ENCODE peak calls at places on chromosome X, in four cellular contexts. W, N, U and D are unnamed samples.

GRCh38 chrX:124415115-124415798 is 68.9 kb downstream of the SH2D1A start:
- DNase-seq in U (no peak), W (no peak), N (no peak), D (no peak)

GRCh38 chrX:152733261-152733975 is at the start of the genes CSAG1 and MAGEA12:
- DNase-seq in U (no peak), W (no peak), N (no peak), D (no peak)

GRCh38 chrX:15619053-15619772 is 18.5 kb upstream of the ACE2 start:
- DNase-seq in W (no peak), U (no peak), N (peak; percentile 30), D (peak; percentile 93)

GRCh38 chrX:71652405-71652804 is 14.9 kb upstream of the LOC101059915 start:
- DNase-seq in U (peak; percentile 56), N (peak; percentile 36), W (peak; percentile 64), D (peak; percentile 20)

GRCh38 chrX:10579753-10580060 is 40.7 kb downstream of the MID1 start:
- DNase-seq in N (peak; percentile 71), W (no peak), U (peak; percentile 84), D (no peak)

GRCh38 chrX:49075347-49075746 is 1.5 kb upstream of the PRAF2 start:
- DNase-seq in W (no peak), U (no peak), N (no peak), D (no peak)

GRCh38 chrX:154731881-154732280 is 19.0 kb downstream of the GAB3 start:
- DNase-seq in U (no peak), N (no peak), W (no peak), D (no peak)

GRCh38 chrX:74009041-74009440 is 294.9 kb upstream of the ZCCHC13 start:
- DNase-seq in U (no peak), N (peak; percentile 9), W (no peak), D (no peak)

GRCh38 chrX:133697656-133698055 is 282.4 kb upstream of the GPC4 start:
- DNase-seq in W (no peak), U (no peak), N (no peak), D (no peak)

GRCh38 chrX:153460826-153461225 is 9.6 kb downstream of the HAUS7 start:
- DNase-seq in U (peak; percentile 47), W (peak; percentile 37), N (peak; percentile 40), D (no peak)

GRCh38 chrX:74521961-74522833 is 92.2 kb downstream of the RLIM start:
- DNase-seq in U (no peak), W (no peak), N (peak; percentile 67), D (no peak)

GRCh38 chrX:153926863-153927685 is 1.0 kb upstream of the ARHGAP4 start:
- DNase-seq in N (peak; percentile 30), U (peak; percentile 71), W (peak; percentile 93), D (peak; percentile 15)

GRCh38 chrX:47278684-47279083 is 45.9 kb downstream of the USP11 start:
- DNase-seq in U (no peak), W (no peak), N (peak; percentile 61), D (peak; percentile 25)

GRCh38 chrX:70044541-70045245 is 5.0 kb downstream of the AWAT2 start:
- DNase-seq in N (no peak), U (peak; percentile 28), W (no peak), D (no peak)

GRCh38 chrX:25005382-25006185 is 10.2 kb downstream of the ARX start:
- DNase-seq in N (no peak), W (no peak), U (no peak), D (no peak)

GRCh38 chrX:25005034-25005381 is 10.8 kb downstream of the ARX start:
- DNase-seq in N (no peak), W (no peak), U (no peak), D (no peak)

GRCh38 chrX:25004485-25005032 is 11.2 kb downstream of the ARX start:
- DNase-seq in W (no peak), N (no peak), U (no peak), D (no peak)

GRCh38 chrX:25004040-25004439 is 11.7 kb downstream of the ARX start:
- DNase-seq in U (no peak), W (no peak), N (no peak), D (no peak)

GRCh38 chrX:25006586-25007058 is 9.1 kb downstream of the ARX start:
- DNase-seq in N (no peak), W (no peak), U (no peak), D (no peak)
- TF ChIP-seq EZH2 in N (no peak), W (no peak), U (no peak), D (no peak)

DNA sequence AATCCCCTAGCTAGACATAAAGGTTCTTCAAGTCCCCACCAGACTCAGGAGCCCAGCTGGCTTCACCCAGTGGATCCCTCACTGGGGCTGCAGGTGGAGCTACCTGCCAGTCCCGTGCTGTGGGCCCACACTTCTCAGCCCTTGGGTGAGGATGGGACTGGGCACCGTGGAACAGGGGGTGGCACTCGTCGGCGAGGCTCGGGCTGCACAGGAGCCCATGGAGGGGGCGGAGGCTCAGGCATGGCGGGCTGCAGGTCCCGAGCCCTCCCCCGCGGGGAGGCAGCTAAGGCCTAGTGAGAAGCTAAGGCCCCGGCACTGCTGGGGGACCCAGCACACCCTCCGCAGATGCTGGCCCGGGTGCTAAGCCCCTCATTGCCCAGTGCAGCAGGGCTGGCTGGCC is 16.1 kb upstream of the ACSL4 start:
- DNase-seq in N (no peak), U (no peak), W (no peak), D (no peak)
- H3K4me2 ChIP-seq in N (no peak overlapping the region), U (no peak overlapping the region), W (no peak overlapping the region), D (no peak overlapping the region)

GRCh38 chrX:148501121-148502066 is 977 bp downstream of the AFF2 start:
- DNase-seq in U (no peak), W (peak; percentile 60), N (no peak), D (peak; percentile 5)
- TF ChIP-seq EZH2 in U (no peak), W (no peak), N (no peak), D (peak; percentile 8)

GRCh38 chrX:32708542-32708941 is 502.8 kb downstream of the DMD start:
- DNase-seq in U (no peak), N (no peak), W (no peak), D (no peak)
- H3K4me2 ChIP-seq in U (no peak overlapping the region), N (no peak overlapping the region), W (no peak overlapping the region), D (no peak overlapping the region)

GRCh38 chrX:23331701-23332100 is 2.9 kb upstream of the PTCHD1 start:
- DNase-seq in N (no peak), U (no peak), W (no peak), D (no peak)
- TF ChIP-seq EZH2 in N (no peak), U (no peak), W (no peak), D (no peak)

GRCh38 chrX:17475820-17476219 is 100.8 kb downstream of the NHS start:
- DNase-seq in U (no peak), W (no peak), N (peak; percentile 33), D (no peak)
- H3K4me2 ChIP-seq in U (no peak overlapping the region), W (no peak overlapping the region), N (no peak overlapping the region), D (no peak overlapping the region)

DNA sequence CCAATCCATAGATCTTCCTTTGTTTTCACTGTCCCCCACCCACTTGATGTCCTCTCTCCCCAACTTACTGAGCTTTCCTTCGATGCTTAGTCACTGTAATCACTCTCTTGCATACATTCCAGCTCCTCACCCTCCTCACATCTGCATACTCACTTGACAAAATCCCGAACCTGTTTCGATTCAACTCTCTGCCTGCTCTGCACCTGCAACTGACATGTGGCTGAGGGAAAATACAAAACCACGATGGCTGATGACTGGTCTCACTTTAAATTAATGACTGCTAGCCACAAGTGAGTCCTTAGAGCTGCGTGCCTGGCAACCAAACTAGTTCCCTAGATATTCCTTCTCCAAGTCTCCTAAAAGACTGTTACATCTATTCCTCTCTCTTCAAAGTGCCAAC is 70.4 kb upstream of the FHL1 start:
- DNase-seq in N (peak; percentile 18), U (no peak), W (no peak), D (peak; percentile 12)
- TF ChIP-seq EZH2 in N (no peak), U (no peak), W (no peak), D (no peak)

DNA sequence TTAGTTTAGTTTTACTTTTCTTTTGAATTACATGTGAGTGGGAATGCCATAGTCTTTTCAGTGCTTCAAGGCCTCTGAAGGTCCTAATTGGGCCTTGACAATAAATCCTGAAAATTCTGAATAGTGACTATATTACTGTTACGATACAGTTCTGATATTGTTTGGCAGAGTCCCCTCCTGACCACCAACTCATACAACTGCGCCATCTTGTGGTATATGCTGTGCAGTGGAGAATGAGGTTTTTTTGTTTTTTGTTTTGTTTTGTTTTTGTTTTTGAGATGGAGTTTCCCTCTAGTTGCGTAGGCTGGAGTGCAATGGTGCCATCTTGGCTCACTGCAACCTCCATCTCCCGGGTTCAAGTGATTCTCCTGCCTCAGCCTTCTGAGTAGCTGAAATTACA is 56.6 kb upstream of the CHRDL1 start:
- DNase-seq in W (no peak), N (peak; percentile 4), U (no peak), D (no peak)
- H3K4me2 ChIP-seq in W (no peak overlapping the region), N (no peak overlapping the region), U (no peak overlapping the region), D (no peak overlapping the region)

GRCh38 chrX:25007059-25008053 is 8.4 kb downstream of the ARX start:
- DNase-seq in N (no peak), U (no peak), W (no peak), D (no peak)
- TF ChIP-seq EZH2 in N (peak; percentile 79), U (peak; percentile 82), W (no peak), D (peak; percentile 81)

DNA sequence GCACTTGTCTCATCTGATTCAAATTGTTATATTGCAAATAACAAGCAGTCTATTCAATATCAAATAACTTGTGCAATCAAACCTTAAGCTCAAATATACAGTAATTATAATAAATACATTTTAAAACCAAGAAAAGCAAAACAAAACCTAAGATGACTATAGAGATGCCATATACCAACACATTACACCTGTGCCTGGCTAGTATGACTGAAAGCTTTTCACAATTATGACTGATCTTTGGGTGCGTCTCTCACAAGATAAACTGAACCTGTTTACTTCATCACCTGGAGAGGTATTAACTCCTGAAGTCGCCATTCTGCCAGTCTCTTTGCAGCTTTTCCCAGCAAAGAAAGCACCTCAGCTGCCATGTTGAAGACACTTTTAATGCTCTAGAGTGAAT is 41.3 kb downstream of the ACSL4 start:
- DNase-seq in U (no peak), N (no peak), W (no peak), D (no peak)
- H3K4me2 ChIP-seq in U (no peak overlapping the region), N (peak overlapping the region; percentile 8), W (no peak overlapping the region), D (no peak overlapping the region)